ENCODE peak calls at places on chromosome 13, in nine cellular contexts. U is WTC11; E is brain microvascular endothelial cell; P is HTR-8/SVneo; F is right cardiac atrium; V is stimulated activated CD8-positive, alpha-beta memory T cell treated with anti-CD3 and anti-CD28 coated beads, Interleukin-2, amount 100 ng/mL, for 1 hour; Q is MCF 10A; I is AG04450; S is head of caudate nucleus. Y is an unnamed sample.

GRCh38 chr13:101845501-101846012 is 393.1 kb downstream of the ITGBL1 start:
- DNase-seq in S (no peak), I (no peak), U (no peak), Q (no peak), E (peak), P (no peak), F (no peak), V (no peak), Y (no peak)

GRCh38 chr13:47796816-47797215 is 204.3 kb downstream of the SUCLA2 start:
- DNase-seq in V (no peak), Q (no peak), S (no peak), F (no peak), U (no peak), P (no peak), I (no peak), E (no peak), Y (peak)

GRCh38 chr13:46629811-46630413 is 76.9 kb downstream of the LRCH1 start:
- DNase-seq in P (no peak), V (no peak), I (no peak), S (no peak), F (no peak), Q (no peak), E (no peak), U (no peak), Y (no peak)

GRCh38 chr13:50543767-50544166 is 299.7 kb downstream of the DLEU7 start:
- DNase-seq in V (no peak), Q (peak), S (no peak), P (no peak), F (peak), I (peak), U (no peak), E (peak), Y (no peak)

GRCh38 chr13:102195566-102196462 is 206.0 kb downstream of the FGF14 start:
- DNase-seq in F (no peak), S (no peak), U (no peak), P (no peak), V (no peak), Q (no peak), I (no peak), E (no peak), Y (no peak)

GRCh38 chr13:100544866-100545683 is 43.5 kb downstream of the GGACT start:
- DNase-seq in P (no peak), I (no peak), V (no peak), E (peak), S (no peak), Q (peak), F (peak), U (no peak), Y (peak)

GRCh38 chr13:112468069-112468468 is 91.9 kb downstream of the SPACA7 start:
- DNase-seq in I (no peak), Q (no peak), S (no peak), V (no peak), F (no peak), P (no peak), U (no peak), E (no peak), Y (no peak)

GRCh38 chr13:105763851-105764250 is 771.6 kb downstream of the EFNB2 start:
- DNase-seq in F (no peak), P (no peak), E (no peak), I (no peak), V (no peak), S (no peak), U (no peak), Q (peak), Y (no peak)

GRCh38 chr13:106277483-106278154 is 257.8 kb downstream of the EFNB2 start:
- DNase-seq in I (no peak), S (no peak), P (no peak), U (no peak), F (no peak), Q (no peak), E (no peak), V (no peak), Y (peak)

GRCh38 chr13:91313103-91313502 is 34.4 kb upstream of the MIR17HG start:
- DNase-seq in V (no peak), P (peak), F (no peak), Q (peak), U (no peak), I (no peak), E (peak), S (no peak), Y (no peak)

GRCh38 chr13:50679321-50679720 is 164.2 kb downstream of the DLEU7 start:
- DNase-seq in P (no peak), V (no peak), E (peak), F (no peak), S (no peak), U (no peak), I (no peak), Q (no peak), Y (no peak)

GRCh38 chr13:67229438-67230242 is 496 bp downstream of the PCDH9 start:
- DNase-seq in F (no peak), V (no peak), Q (no peak), P (no peak), U (no peak), I (no peak), S (no peak), E (peak), Y (no peak)

GRCh38 chr13:33228645-33229445 is 56.7 kb downstream of the STARD13 start:
- DNase-seq in I (no peak), Q (peak), V (no peak), U (no peak), F (no peak), S (no peak), E (peak), P (no peak), Y (no peak)

GRCh38 chr13:29260684-29261083 is 334.8 kb downstream of the SLC7A1 start:
- DNase-seq in S (no peak), I (no peak), P (no peak), F (no peak), Q (no peak), U (no peak), V (no peak), E (no peak), Y (no peak)

GRCh38 chr13:74287672-74288169 is 153.5 kb upstream of the KLF12 start:
- DNase-seq in Q (peak), F (peak), V (peak), E (peak), P (no peak), U (peak), I (peak), S (peak), Y (peak)

GRCh38 chr13:93603043-93603442 is 376.4 kb downstream of the GPC6 start:
- DNase-seq in I (peak), Q (peak), E (peak), F (peak), U (no peak), S (no peak), V (no peak), P (peak), Y (no peak)

GRCh38 chr13:40598599-40598998 is 67.8 kb downstream of the FOXO1 start:
- DNase-seq in Q (no peak), P (no peak), I (no peak), U (no peak), V (no peak), S (no peak), E (no peak), F (no peak), Y (no peak)

GRCh38 chr13:29105779-29106178 is 285.6 kb downstream of the MTUS2 start:
- DNase-seq in S (no peak), E (no peak), U (peak), I (no peak), P (no peak), V (no peak), Q (peak), F (no peak), Y (no peak)

GRCh38 chr13:44815507-44816074 is 173.7 kb downstream of the NUFIP1 start:
- DNase-seq in F (no peak), Q (peak), S (peak), U (no peak), I (peak), P (peak), V (no peak), E (peak), Y (no peak)

GRCh38 chr13:85588359-85588758 is 210.9 kb downstream of the SLITRK6 start:
- DNase-seq in P (no peak), V (no peak), I (no peak), S (no peak), Q (no peak), E (no peak), U (no peak), F (no peak), Y (no peak)

GRCh38 chr13:50574731-50575130 is 268.8 kb downstream of the DLEU7 start:
- DNase-seq in S (no peak), P (no peak), Q (no peak), F (no peak), U (no peak), V (no peak), E (peak), I (no peak), Y (no peak)

GRCh38 chr13:98921786-98922185 is 56.1 kb downstream of the DOCK9 start:
- DNase-seq in S (peak), P (no peak), U (no peak), E (no peak), F (no peak), I (no peak), Q (no peak), V (no peak), Y (no peak)

GRCh38 chr13:30846311-30846710 is 59.8 kb upstream of the MEDAG start:
- DNase-seq in I (no peak), F (no peak), U (no peak), Q (peak), P (no peak), E (no peak), V (no peak), S (no peak), Y (no peak)

Y was measured in left ventricle myocardium inferior.